ENCODE peak calls at places on chromosomes 12 and 14, in eight cellular contexts. Z is GM06990, Y is tibial artery, K is fibroblast of mammary gland, B is foreskin fibroblast, M is suprapubic skin, A is MM.1S, F is BJ. I is an unnamed sample.

GRCh38 chr14:104328607-104329006 is 190.2 kb downstream of the KIF26A start:
- DNase-seq in Y (no peak), B (no peak), K (no peak), Z (no peak), A (no peak), M (peak), F (no peak), I (no peak)

GRCh38 chr14:68951800-68952540 is 27.1 kb downstream of the ACTN1 start:
- DNase-seq in Z (no peak), A (no peak), Y (no peak), F (no peak), K (no peak), M (no peak), B (no peak), I (no peak)

GRCh38 chr14:45868377-45868776 is 615.4 kb upstream of the MIS18BP1 start:
- DNase-seq in K (no peak), Y (no peak), A (peak), F (no peak), M (no peak), B (no peak), Z (peak), I (no peak)

GRCh38 chr12:64102339-64102738 is 119.8 kb downstream of the KICS2 start:
- DNase-seq in F (no peak), Z (no peak), M (no peak), Y (no peak), K (peak), B (no peak), A (no peak), I (no peak)

GRCh38 chr12:83451189-83451588 is 764.5 kb downstream of the TMTC2 start:
- DNase-seq in Y (no peak), B (no peak), A (no peak), K (no peak), M (no peak), Z (no peak), F (no peak), I (no peak)

GRCh38 chr14:80618751-80619329 is 322.7 kb downstream of the CEP128 start:
- DNase-seq in Y (no peak), Z (no peak), B (no peak), F (no peak), M (no peak), K (no peak), A (no peak), I (no peak)

GRCh38 chr14:26597136-26598080 is at the start of gene NOVA1:
- DNase-seq in F (no peak), M (peak), A (no peak), Z (no peak), B (no peak), Y (peak), K (peak), I (peak)

GRCh38 chr14:68279777-68280233 is 460.2 kb downstream of the RAD51B start:
- DNase-seq in Z (peak), A (no peak), F (no peak), B (no peak), K (no peak), Y (no peak), M (no peak), I (no peak)

GRCh38 chr12:58521796-58522195 is 398.5 kb downstream of the LRIG3 start:
- DNase-seq in Y (no peak), M (no peak), B (peak), A (no peak), K (peak), Z (no peak), F (no peak), I (no peak)

GRCh38 chr14:63564318-63564717 is 21.1 kb upstream of the PPP2R5E start:
- DNase-seq in Y (peak), B (no peak), F (no peak), A (no peak), M (no peak), K (no peak), Z (no peak), I (no peak)

GRCh38 chr12:105279460-105280056 is 43.6 kb upstream of the APPL2 start:
- DNase-seq in Z (peak), A (peak), Y (no peak), K (peak), B (no peak), F (no peak), M (no peak), I (no peak)

GRCh38 chr12:21940972-21941521 is at the start of gene ABCC9:
- DNase-seq in A (no peak), M (peak), K (peak), Y (peak), F (no peak), B (no peak), Z (peak), I (peak)

GRCh38 chr12:21942377-21942703 is 1.1 kb upstream of the ABCC9 start:
- DNase-seq in M (no peak), K (no peak), Y (no peak), A (no peak), F (no peak), Z (no peak), B (no peak), I (no peak)

GRCh38 chr12:21939435-21939834 is 1.8 kb downstream of the ABCC9 start:
- DNase-seq in Z (no peak), B (no peak), M (no peak), K (no peak), F (no peak), Y (no peak), A (no peak), I (no peak)

GRCh38 chr12:21940549-21940948 is 677 bp downstream of the ABCC9 start:
- DNase-seq in B (no peak), Y (no peak), K (peak), M (no peak), A (no peak), Z (no peak), F (no peak), I (no peak)

DNA sequence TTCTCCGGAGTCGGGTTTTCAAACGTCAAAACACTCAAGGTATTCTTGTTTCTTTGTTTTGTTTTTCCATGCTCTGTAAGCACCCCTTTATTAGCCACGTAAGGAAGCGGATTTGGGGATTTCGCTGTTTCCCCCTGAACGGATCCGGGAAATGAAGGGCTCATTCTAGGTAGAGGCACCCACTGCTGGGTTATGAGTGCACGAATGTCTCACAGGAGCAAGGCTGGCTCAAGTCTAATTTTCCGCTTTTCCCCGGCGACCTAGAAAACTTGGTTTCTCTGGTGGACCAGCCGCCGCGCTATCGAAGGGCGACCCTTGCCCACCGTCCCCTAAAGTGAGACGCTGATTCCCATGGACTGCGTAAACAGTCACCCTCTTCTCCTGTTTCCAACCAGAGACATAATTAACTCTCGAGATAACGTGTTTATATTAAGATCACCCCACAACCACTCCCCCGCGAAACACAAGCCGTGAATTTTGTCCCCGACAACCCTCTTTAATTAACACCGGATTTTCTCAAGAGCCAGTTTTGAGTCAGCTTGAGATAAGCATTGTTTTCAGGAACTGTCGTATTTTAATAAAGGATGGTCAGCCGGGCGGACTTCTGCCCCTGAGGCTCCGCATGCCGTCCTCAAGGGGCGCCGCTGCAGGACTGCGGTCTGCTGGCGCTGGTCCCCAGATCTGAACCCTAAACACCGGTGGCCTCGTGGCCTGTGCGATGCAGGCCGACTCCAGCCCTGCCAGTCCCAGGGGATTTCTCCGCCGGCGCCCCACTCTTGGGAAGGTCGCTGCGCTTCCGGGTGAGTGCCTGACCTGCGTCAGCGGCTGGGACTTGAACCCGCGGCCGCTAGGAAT is 523 bp upstream of the ABCC9 start:
- DNase-seq in K (peak), B (peak), Y (peak), M (peak), A (no peak), Z (peak), F (no peak), I (no peak)
- TF ChIP-seq CTCF in K (peak), B (peak), Y (peak), M (no peak), A (no peak), Z (no peak), F (peak), I (peak)

GRCh38 chr12:32399373-32400113 is at the start of gene FGD4:
- DNase-seq in Z (peak), F (no peak), Y (peak), K (peak), A (peak), B (peak), M (peak), I (peak)
- TF ChIP-seq CTCF in Z (peak), F (peak), Y (peak), K (peak), A (peak), B (peak), M (peak), I (peak)

DNA sequence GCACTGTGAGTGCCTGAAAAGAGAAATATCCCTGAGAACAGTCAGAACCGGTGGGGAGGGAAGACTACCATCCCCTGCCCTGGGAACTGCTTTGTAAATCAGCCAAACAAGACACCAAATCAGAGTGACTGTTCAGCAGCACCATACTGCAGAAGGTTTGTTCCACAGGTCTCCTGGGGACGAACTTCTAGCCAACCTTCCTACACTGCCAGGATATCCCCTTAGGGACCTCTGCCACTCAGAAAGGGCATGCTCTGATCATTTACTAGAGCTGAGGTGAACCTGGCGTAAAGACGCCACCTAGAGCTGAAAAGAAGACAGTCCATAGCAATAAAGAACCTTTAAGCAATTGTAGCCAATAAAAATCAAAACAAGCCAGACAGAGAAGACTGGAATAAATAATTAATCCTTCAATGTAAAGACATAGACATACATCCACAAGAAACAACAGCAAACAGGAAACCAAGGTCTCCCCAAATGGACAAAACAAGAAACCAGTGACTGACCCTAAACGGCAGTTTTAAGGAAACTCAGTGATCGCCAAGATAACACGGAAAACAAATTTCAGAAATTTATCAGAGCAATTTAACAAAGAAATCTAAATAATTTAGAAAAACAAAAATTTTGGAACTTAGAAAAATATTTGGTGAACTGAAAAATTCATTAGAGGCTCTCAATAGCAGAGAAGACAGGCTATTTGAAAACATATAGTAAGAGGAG is 228.1 kb upstream of the AMIGO2 start:
- DNase-seq in B (peak), Z (peak), A (peak), F (no peak), M (no peak), Y (peak), K (peak), I (no peak)
- TF ChIP-seq CTCF in B (peak), Z (peak), A (peak), F (peak), M (peak), Y (peak), K (peak), I (peak)

DNA sequence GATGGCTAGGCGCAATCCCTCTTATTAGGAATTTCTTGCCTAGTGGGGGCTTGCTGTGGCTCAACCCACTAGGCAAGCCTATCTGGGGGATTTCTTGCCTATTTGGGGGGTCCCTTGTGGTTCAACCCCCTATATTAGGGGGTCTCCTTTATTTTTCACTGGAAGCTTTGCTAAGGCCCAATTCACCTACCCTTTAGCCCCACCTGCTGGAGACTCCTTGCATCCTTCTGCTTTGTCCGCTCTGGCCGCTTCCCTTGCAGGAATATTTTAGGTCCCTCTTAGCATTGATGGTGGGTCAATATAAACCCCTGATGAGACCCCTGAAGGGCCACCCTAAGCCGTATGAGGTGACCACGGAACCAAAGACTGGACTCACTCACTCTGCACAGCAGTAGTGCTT is 1552.1 kb downstream of the AACS start:
- DNase-seq in A (peak), M (no peak), Y (no peak), B (no peak), F (no peak), K (peak), Z (no peak), I (no peak)
- TF ChIP-seq CTCF in A (peak), M (no peak), Y (no peak), B (peak), F (peak), K (peak), Z (peak), I (no peak)

GRCh38 chr12:3035815-3036702 is 41.1 kb upstream of the TSPAN9 start:
- DNase-seq in M (no peak), B (no peak), F (no peak), Y (no peak), K (peak), A (no peak), Z (no peak), I (no peak)
- TF ChIP-seq CTCF in M (no peak), B (peak), F (peak), Y (no peak), K (peak), A (no peak), Z (no peak), I (peak)

I was measured in osteocyte.